ENCODE peak calls at places on chromosomes 7 and 10, in eight cellular contexts. V is H9, Z is fibroblast of pulmonary artery, S is osteocyte, Y is B cell, O is left ventricle myocardium inferior, B is WTC11, L is epithelial cell of esophagus. R is an unnamed sample.
A peak's percentile ranks its signal among the peaks of the same experiment; 100 is the strongest.

GRCh38 chr10:21487416-21488180 is 37.9 kb downstream of the SKIDA1 start:
- DNase-seq in O (no peak), S (peak; percentile 36), B (no peak), Z (no peak), Y (no peak), L (no peak), V (no peak), R (no peak)

GRCh38 chr10:45602082-45602730 is 70.4 kb downstream of the ZFAND4 start:
- DNase-seq in S (no peak), B (no peak), O (no peak), Y (no peak), L (peak; percentile 9), V (no peak), Z (peak; percentile 45), R (no peak)

GRCh38 chr10:101694056-101694673 is 805 bp downstream of the FBXW4 start:
- DNase-seq in Z (peak; percentile 46), B (peak; percentile 72), L (peak; percentile 56), Y (peak; percentile 58), V (peak; percentile 64), O (peak; percentile 58), S (peak; percentile 88), R (peak; percentile 73)

GRCh38 chr10:55466806-55467504 is 665.9 kb upstream of the PCDH15 start:
- DNase-seq in L (no peak), V (no peak), O (no peak), Y (no peak), B (no peak), Z (no peak), S (no peak), R (no peak)

GRCh38 chr10:14200645-14201534 is 129.8 kb downstream of the FRMD4A start:
- DNase-seq in S (no peak), O (no peak), L (no peak), Z (no peak), Y (no peak), V (peak; percentile 84), B (peak; percentile 80), R (peak; percentile 62)

GRCh38 chr10:101219137-101219945 is 9.9 kb downstream of the LBX1 start:
- DNase-seq in B (no peak), O (no peak), V (no peak), Y (no peak), S (no peak), Z (no peak), L (no peak), R (no peak)

GRCh38 chr10:106566871-106567270 is 597.6 kb downstream of the SORCS1 start:
- DNase-seq in L (no peak), B (no peak), Z (peak; percentile 33), O (no peak), V (no peak), Y (no peak), S (no peak), R (no peak)

GRCh38 chr7:94067047-94067446 is 62.9 kb upstream of the BET1 start:
- DNase-seq in L (peak; percentile 90), O (no peak), B (no peak), Y (no peak), S (no peak), V (no peak), Z (no peak), R (no peak)

GRCh38 chr10:50999163-50999562 is 75.1 kb upstream of the PRKG1 start:
- DNase-seq in B (no peak), Z (no peak), Y (no peak), L (no peak), S (no peak), O (no peak), V (no peak), R (no peak)

GRCh38 chr10:72242675-72243074 is 26.6 kb upstream of the ASCC1 start:
- DNase-seq in S (peak; percentile 87), O (peak; percentile 68), V (peak; percentile 57), L (no peak), B (no peak), Y (no peak), Z (peak; percentile 97), R (no peak)

GRCh38 chr10:71613303-71613777 is 106.2 kb downstream of the C10orf105 start:
- DNase-seq in Z (peak; percentile 13), V (no peak), L (peak; percentile 41), B (no peak), Y (no peak), O (no peak), S (no peak), R (no peak)

GRCh38 chr7:91940171-91940570 is 491 bp upstream of the AKAP9 start:
- DNase-seq in Y (no peak), Z (peak; percentile 11), O (no peak), V (peak; percentile 41), B (peak; percentile 25), L (peak; percentile 28), S (no peak), R (no peak)

GRCh38 chr7:34219153-34219552 is 313.8 kb downstream of the BMPER start:
- DNase-seq in Y (no peak), V (no peak), L (no peak), B (no peak), S (no peak), O (no peak), Z (no peak), R (no peak)

GRCh38 chr7:114081606-114082425 is 163.0 kb upstream of the PPP1R3A start:
- DNase-seq in Y (no peak), O (no peak), V (no peak), Z (peak; percentile 80), L (peak; percentile 69), B (no peak), S (no peak), R (no peak)

GRCh38 chr7:132654150-132654549 is 77.9 kb upstream of the PLXNA4 start:
- DNase-seq in V (peak; percentile 44), Z (peak; percentile 29), O (no peak), B (peak; percentile 16), S (no peak), L (no peak), Y (no peak), R (no peak)
- TF ChIP-seq CTCF in V (peak; percentile 65), Z (peak; percentile 52), O (peak; percentile 34), B (no peak), S (peak; percentile 42), L (peak; percentile 12), Y (peak; percentile 65), R (peak; percentile 39)

DNA sequence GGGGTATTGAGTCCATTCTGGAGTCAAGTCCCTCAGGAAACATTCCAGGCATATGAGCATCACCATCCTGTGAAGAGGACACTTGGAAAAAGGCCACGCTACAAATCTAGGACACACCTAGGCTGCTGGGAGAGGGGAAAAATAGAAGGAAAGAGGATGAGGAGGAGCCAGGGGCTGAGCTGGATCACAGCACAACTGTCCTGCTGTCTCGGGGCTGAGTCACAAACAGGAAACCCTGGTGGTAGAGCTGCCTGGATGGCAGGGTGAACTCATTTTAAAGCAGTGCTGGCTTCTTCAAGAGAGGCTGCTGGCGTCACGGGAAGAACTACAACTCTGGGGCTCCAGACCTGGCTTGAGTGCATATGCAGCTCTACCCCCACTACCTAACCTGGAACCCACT is 151.5 kb downstream of the RNF216 start:
- DNase-seq in Z (peak; percentile 57), L (peak; percentile 92), O (no peak), S (no peak), B (no peak), V (no peak), Y (no peak), R (no peak)
- TF ChIP-seq CTCF in Z (no peak), L (peak; percentile 25), O (no peak), S (no peak), B (no peak), V (no peak), Y (no peak), R (no peak)

DNA sequence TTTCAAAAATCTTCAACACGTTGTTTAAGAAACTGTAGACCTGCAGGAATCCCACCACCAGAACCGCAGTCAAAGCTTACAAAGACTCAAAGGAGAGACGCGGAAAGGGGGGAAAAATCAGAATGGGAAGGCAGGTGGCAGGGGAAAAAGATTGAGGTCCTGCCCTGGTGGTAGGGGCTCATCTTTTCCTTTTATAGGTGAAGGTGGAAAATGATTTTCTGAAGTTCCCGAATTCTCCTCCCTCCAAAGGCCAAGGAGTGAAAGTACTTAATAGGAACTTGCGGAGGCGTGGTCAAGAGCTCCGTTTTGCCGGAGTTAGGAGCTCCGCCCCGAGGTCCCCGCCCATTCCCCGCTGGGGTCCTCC is 729 bp downstream of the BBIP1 start:
- DNase-seq in V (peak; percentile 96), O (peak; percentile 97), Z (peak; percentile 97), S (no peak), Y (peak; percentile 92), B (peak; percentile 98), L (peak; percentile 97), R (no peak)
- TF ChIP-seq CTCF in V (peak; percentile 15), O (peak; percentile 30), Z (no peak), S (no peak), Y (no peak), B (no peak), L (peak; percentile 4), R (peak; percentile 18)

DNA sequence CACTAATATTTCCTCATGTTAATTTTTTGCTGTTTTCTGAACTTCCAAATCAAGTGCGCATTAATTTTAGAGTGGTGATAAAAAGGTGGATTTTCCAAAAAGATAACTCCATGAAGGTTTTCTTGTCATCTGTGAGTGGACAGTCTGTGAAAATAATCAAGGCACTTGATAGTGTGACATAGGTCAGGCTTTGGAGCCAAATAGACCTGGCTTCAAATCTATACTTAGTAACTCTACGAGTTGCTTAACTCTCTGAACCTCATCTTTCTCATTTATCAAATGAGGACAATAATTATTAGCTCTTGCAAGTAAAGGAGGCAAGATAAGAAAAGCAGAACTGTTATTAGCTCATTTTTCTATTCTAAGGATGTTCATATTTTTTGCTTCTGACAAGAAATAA is 24.7 kb upstream of the MET start:
- DNase-seq in L (no peak), Y (no peak), S (no peak), B (no peak), O (no peak), Z (no peak), V (no peak), R (no peak)
- TF ChIP-seq CTCF in L (no peak), Y (no peak), S (no peak), B (no peak), O (no peak), Z (no peak), V (no peak), R (no peak)

DNA sequence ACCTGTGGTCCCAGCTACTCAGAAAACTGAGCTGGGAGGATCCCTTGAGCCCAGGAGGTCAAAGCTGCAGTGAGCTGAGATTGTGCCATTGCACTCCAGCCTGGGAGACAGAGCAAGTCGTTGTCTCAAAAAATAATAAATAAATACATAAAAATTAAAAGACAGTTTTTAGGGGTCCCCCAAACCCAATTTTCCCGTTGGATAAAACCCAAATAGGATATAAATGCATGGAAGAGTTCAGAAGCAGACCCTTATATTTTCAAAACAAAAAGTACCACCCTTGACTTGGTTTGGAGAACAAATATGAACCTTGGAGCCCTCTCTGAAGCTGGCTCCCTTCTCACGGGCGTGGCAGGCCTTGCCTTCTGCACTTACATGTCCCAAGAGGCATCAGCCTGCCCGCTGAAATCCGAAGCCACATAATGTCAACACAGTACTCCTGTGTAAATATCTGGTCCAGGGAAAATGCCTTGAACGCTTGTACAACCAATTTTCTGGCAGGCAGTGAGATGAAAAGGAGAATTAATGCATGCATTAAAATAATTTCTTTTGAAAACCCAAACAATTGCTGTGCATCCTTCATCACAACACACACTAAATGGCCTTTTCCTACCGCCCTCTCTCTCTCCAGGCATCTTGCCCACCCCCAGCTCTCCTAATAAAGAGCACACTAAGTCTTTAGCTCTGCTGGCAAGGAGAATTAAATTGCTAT is 46.4 kb upstream of the PARD3 start:
- DNase-seq in L (peak; percentile 52), V (no peak), O (peak; percentile 22), Z (no peak), S (no peak), Y (no peak), B (no peak), R (peak; percentile 69)
- TF ChIP-seq CTCF in L (no peak), V (no peak), O (no peak), Z (no peak), S (no peak), Y (no peak), B (no peak), R (no peak)

R was measured in glutamatergic neuron.